ENCODE peak calls at places on chromosomes 4 and X, in six cellular contexts. One of them, this sample, is unnamed.

GRCh38 chr4:165439344-165439743 is 60.5 kb downstream of the CPE start:
- DNase-seq in stomach: no peak
- DNase-seq in M059J: peak; percentile 34
- DNase-seq in NCI-H187 treated with DMSO at 0.1 percent for 48 hours: no peak
- DNase-seq in T-helper 9 cell: no peak
- DNase-seq in mesothelial cell of epicardium: no peak
- DNase-seq in this sample: no peak

GRCh38 chrX:67436867-67437266 is 107.0 kb upstream of the AR start:
- DNase-seq in mesothelial cell of epicardium: no peak
- DNase-seq in M059J: no peak
- DNase-seq in NCI-H187 treated with DMSO at 0.1 percent for 48 hours: no peak
- DNase-seq in T-helper 9 cell: no peak
- DNase-seq in stomach: no peak
- DNase-seq in this sample: no peak

GRCh38 chr4:107823870-107824366 is 814 bp upstream of the SGMS2 start:
- DNase-seq in mesothelial cell of epicardium: no peak
- DNase-seq in T-helper 9 cell: no peak
- DNase-seq in stomach: no peak
- DNase-seq in NCI-H187 treated with DMSO at 0.1 percent for 48 hours: no peak
- DNase-seq in M059J: no peak
- DNase-seq in this sample: no peak

GRCh38 chrX:112818114-112819012 is 22.3 kb downstream of the AMOT start:
- DNase-seq in stomach: no peak
- DNase-seq in mesothelial cell of epicardium: no peak
- DNase-seq in T-helper 9 cell: no peak
- DNase-seq in NCI-H187 treated with DMSO at 0.1 percent for 48 hours: no peak
- DNase-seq in M059J: no peak
- DNase-seq in this sample: no peak

GRCh38 chrX:54238588-54238987 is 55.5 kb upstream of the FAM120C start:
- DNase-seq in mesothelial cell of epicardium: no peak
- DNase-seq in M059J: no peak
- DNase-seq in NCI-H187 treated with DMSO at 0.1 percent for 48 hours: no peak
- DNase-seq in stomach: no peak
- DNase-seq in T-helper 9 cell: no peak
- DNase-seq in this sample: no peak

GRCh38 chr4:122073615-122074014 is 78.5 kb upstream of the BLTP1 start:
- DNase-seq in NCI-H187 treated with DMSO at 0.1 percent for 48 hours: no peak
- DNase-seq in M059J: no peak
- DNase-seq in T-helper 9 cell: no peak
- DNase-seq in stomach: no peak
- DNase-seq in mesothelial cell of epicardium: no peak
- DNase-seq in this sample: no peak

GRCh38 chr4:150173420-150173819 is 95.2 kb downstream of the DCLK2 start:
- DNase-seq in T-helper 9 cell: no peak
- DNase-seq in mesothelial cell of epicardium: no peak
- DNase-seq in stomach: no peak
- DNase-seq in NCI-H187 treated with DMSO at 0.1 percent for 48 hours: no peak
- DNase-seq in M059J: peak; percentile 45
- DNase-seq in this sample: no peak

GRCh38 chr4:96293806-96294205 is 453.9 kb downstream of the PDHA2 start:
- DNase-seq in mesothelial cell of epicardium: no peak
- DNase-seq in NCI-H187 treated with DMSO at 0.1 percent for 48 hours: no peak
- DNase-seq in T-helper 9 cell: no peak
- DNase-seq in stomach: no peak
- DNase-seq in M059J: no peak
- DNase-seq in this sample: no peak

GRCh38 chr4:70734168-70734954 is 12.6 kb downstream of the RUFY3 start:
- DNase-seq in mesothelial cell of epicardium: no peak
- DNase-seq in NCI-H187 treated with DMSO at 0.1 percent for 48 hours: no peak
- DNase-seq in M059J: peak; percentile 67
- DNase-seq in stomach: no peak
- DNase-seq in T-helper 9 cell: no peak
- DNase-seq in this sample: no peak

GRCh38 chrX:1488141-1488540 is 35.4 kb upstream of the ASMTL start:
- DNase-seq in NCI-H187 treated with DMSO at 0.1 percent for 48 hours: no peak
- DNase-seq in M059J: no peak
- DNase-seq in T-helper 9 cell: no peak
- DNase-seq in mesothelial cell of epicardium: no peak
- DNase-seq in stomach: no peak
- DNase-seq in this sample: peak; percentile 27

This sample was measured in activated T-cell treated with anti-CD3 and anti-CD28 coated beads, Interleukin-2, amount 50 U/mL, for 24 hours.